ENCODE peak calls at places on chromosomes 2 and 18, in seven cellular contexts. W is AG20443; S is fibroblast of gingiva; K is AG04449; F is activated CD8-positive, alpha-beta memory T cell treated with anti-CD3 and anti-CD28 coated beads, Interleukin-2, amount 50 U/mL, for 48 hours; C is GM18507; P is GM23248. R is an unnamed sample.

GRCh38 chr2:190674966-190675650 is 26.2 kb downstream of the NAB1 start:
- DNase-seq in W (no peak), S (no peak), K (no peak), F (no peak), C (no peak), P (no peak), R (peak)

GRCh38 chr2:27051902-27052645 is 606 bp downstream of the AGBL5 start:
- DNase-seq in W (no peak), S (no peak), K (no peak), F (peak), C (no peak), P (peak), R (no peak)

GRCh38 chr2:98382739-98383138 is 36.5 kb downstream of the CNGA3 start:
- DNase-seq in W (no peak), S (no peak), K (no peak), F (no peak), C (no peak), P (no peak), R (no peak)

GRCh38 chr18:55173291-55173690 is 214.0 kb upstream of the CCDC68 start:
- DNase-seq in W (no peak), S (no peak), K (no peak), F (no peak), C (no peak), P (no peak), R (no peak)

GRCh38 chr18:61612517-61612916 is 279.3 kb downstream of the CDH20 start:
- DNase-seq in W (no peak), S (no peak), K (no peak), F (no peak), C (no peak), P (no peak), R (no peak)

GRCh38 chr2:136351684-136352083 is 233.7 kb upstream of the CXCR4 start:
- DNase-seq in W (no peak), S (no peak), K (no peak), F (no peak), C (no peak), P (no peak), R (no peak)

GRCh38 chr2:221205103-221205502 is 367.0 kb downstream of the EPHA4 start:
- DNase-seq in W (no peak), S (no peak), K (no peak), F (no peak), C (no peak), P (no peak), R (no peak)

GRCh38 chr2:45804990-45805755 is 153.7 kb downstream of the PRKCE start:
- DNase-seq in W (no peak), S (no peak), K (no peak), F (no peak), C (no peak), P (no peak), R (no peak)

GRCh38 chr18:75133721-75134645 is 75.0 kb downstream of the PTGR3 start:
- DNase-seq in W (no peak), S (no peak), K (no peak), F (peak), C (no peak), P (no peak), R (no peak)

GRCh38 chr2:217837001-217837491 is 165.7 kb downstream of the TNS1 start:
- DNase-seq in W (peak), S (peak), K (no peak), F (no peak), C (no peak), P (peak), R (no peak)

GRCh38 chr18:66757946-66758345 is 154.1 kb upstream of the CDH19 start:
- DNase-seq in W (no peak), S (no peak), K (no peak), F (no peak), C (no peak), P (no peak), R (no peak)

GRCh38 chr18:58407263-58407648 is 221.6 kb downstream of the ALPK2 start:
- DNase-seq in W (no peak), S (no peak), K (no peak), F (no peak), C (no peak), P (no peak), R (no peak)

GRCh38 chr2:99555410-99555809 is 65.6 kb upstream of the REV1 start:
- DNase-seq in W (no peak), S (no peak), K (no peak), F (no peak), C (no peak), P (no peak), R (no peak)

GRCh38 chr18:74544898-74545297 is 10.6 kb downstream of the CNDP1 start:
- DNase-seq in W (no peak), S (no peak), K (no peak), F (no peak), C (no peak), P (no peak), R (no peak)

GRCh38 chr2:58606799-58607198 is 365.7 kb upstream of the FANCL start:
- DNase-seq in W (peak), S (peak), K (no peak), F (no peak), C (no peak), P (peak), R (no peak)

GRCh38 chr2:240622631-240623235 is 2.5 kb upstream of the GPR35 start:
- DNase-seq in W (no peak), S (no peak), K (no peak), F (peak), C (no peak), P (no peak), R (no peak)

GRCh38 chr18:76259012-76259568 is 236.0 kb downstream of the ZNF516 start:
- DNase-seq in W (no peak), S (no peak), K (no peak), F (no peak), C (no peak), P (no peak), R (no peak)

GRCh38 chr2:109521233-109521632 is 92.5 kb downstream of the SEPTIN10 start:
- DNase-seq in W (no peak), S (no peak), K (no peak), F (no peak), C (no peak), P (peak), R (no peak)

GRCh38 chr18:70442933-70443332 is 154.1 kb downstream of the SOCS6 start:
- DNase-seq in W (no peak), S (no peak), K (no peak), F (no peak), C (no peak), P (peak), R (no peak)